ENCODE peak calls at places on chromosomes 11 and 22, in six cellular contexts. V is body of pancreas, F is tibial artery, L is IMR-90, Z is HCT116, M is esophagus squamous epithelium. G is an unnamed sample.
A peak's percentile ranks its signal among the peaks of the same experiment; 100 is the strongest.

GRCh38 chr11:58513747-58514367 is 6.0 kb upstream of the OR5B21 start:
- DNase-seq in V (peak; percentile 55), F (no peak), L (peak; percentile 76), Z (peak; percentile 64), M (no peak), G (peak; percentile 50)

GRCh38 chr11:102253018-102253775 is 64.1 kb upstream of the BIRC3 start:
- DNase-seq in V (no peak), F (no peak), L (no peak), Z (no peak), M (no peak), G (no peak)

GRCh38 chr11:38791346-38791961 is 2193.4 kb upstream of the RAG2 start:
- DNase-seq in V (peak; percentile 34), F (no peak), L (peak; percentile 58), Z (peak; percentile 8), M (no peak), G (peak; percentile 10)

GRCh38 chr11:57461841-57462489 is 1.6 kb downstream of the RTN4RL2 start:
- DNase-seq in V (no peak), F (no peak), L (no peak), Z (no peak), M (no peak), G (no peak)

GRCh38 chr11:61917043-61917356 is 366 bp downstream of the RAB3IL1 start:
- DNase-seq in V (no peak), F (no peak), L (no peak), Z (no peak), M (no peak), G (peak; percentile 13)

GRCh38 chr11:93196816-93197382 is 892 bp downstream of the SLC36A4 start:
- DNase-seq in V (no peak), F (no peak), L (peak; percentile 22), Z (peak; percentile 8), M (no peak), G (peak; percentile 2)

GRCh38 chr11:2791139-2791520 is 91.3 kb upstream of the KCNQ1OT1 start:
- DNase-seq in V (peak; percentile 10), F (peak; percentile 69), L (no peak), Z (no peak), M (no peak), G (no peak)

GRCh38 chr11:92528051-92528450 is 303.4 kb downstream of the FAT3 start:
- DNase-seq in V (no peak), F (no peak), L (peak; percentile 46), Z (no peak), M (no peak), G (no peak)

GRCh38 chr11:100851129-100851528 is 164.0 kb downstream of the ARHGAP42 start:
- DNase-seq in V (no peak), F (no peak), L (peak; percentile 82), Z (peak; percentile 41), M (no peak), G (peak; percentile 46)

GRCh38 chr11:62732830-62733229 is 4.5 kb downstream of the TTC9C start:
- DNase-seq in V (no peak), F (no peak), L (peak; percentile 36), Z (no peak), M (no peak), G (peak; percentile 52)

GRCh38 chr11:55826919-55827318 is at the start of gene OR5L2:
- DNase-seq in V (no peak), F (no peak), L (no peak), Z (no peak), M (no peak), G (no peak)

GRCh38 chr11:96314326-96315050 is 28.5 kb downstream of the MAML2 start:
- DNase-seq in V (no peak), F (no peak), L (peak; percentile 72), Z (peak; percentile 48), M (no peak), G (peak; percentile 63)

GRCh38 chr11:7490535-7490934 is 5.2 kb downstream of the OLFML1 start:
- DNase-seq in V (no peak), F (no peak), L (no peak), Z (no peak), M (no peak), G (peak; percentile 51)

GRCh38 chr22:50169774-50170341 is 673 bp upstream of the PANX2 start:
- DNase-seq in V (peak; percentile 67), F (no peak), L (no peak), Z (no peak), M (no peak), G (no peak)

GRCh38 chr11:3614742-3615171 is 27.0 kb downstream of the ART5 start:
- DNase-seq in V (no peak), F (no peak), L (no peak), Z (no peak), M (no peak), G (no peak)

GRCh38 chr22:36386351-36386899 is 1.3 kb downstream of the MYH9 start:
- DNase-seq in V (no peak), F (peak; percentile 78), L (no peak), Z (no peak), M (no peak), G (no peak)

GRCh38 chr11:28877366-28877765 is 769.2 kb downstream of the METTL15 start:
- DNase-seq in V (no peak), F (no peak), L (no peak), Z (no peak), M (no peak), G (no peak)

GRCh38 chr11:86637976-86638375 is 34.4 kb downstream of the ME3 start:
- DNase-seq in V (no peak), F (no peak), L (peak; percentile 49), Z (no peak), M (no peak), G (no peak)

GRCh38 chr11:100777118-100777517 is 90.0 kb downstream of the ARHGAP42 start:
- DNase-seq in V (no peak), F (no peak), L (no peak), Z (peak; percentile 93), M (no peak), G (no peak)

GRCh38 chr22:46075764-46076531 is 74.4 kb upstream of the PPARA start:
- DNase-seq in V (peak; percentile 42), F (peak; percentile 63), L (no peak), Z (no peak), M (no peak), G (no peak)

GRCh38 chr11:35927067-35927466 is 16.8 kb upstream of the LDLRAD3 start:
- DNase-seq in V (no peak), F (no peak), L (no peak), Z (no peak), M (no peak), G (peak; percentile 7)

GRCh38 chr11:88535916-88536547 is 198.5 kb upstream of the CTSC start:
- DNase-seq in V (no peak), F (no peak), L (peak; percentile 92), Z (peak; percentile 77), M (no peak), G (peak; percentile 86)

GRCh38 chr22:41425704-41426365 is 20.8 kb downstream of the TOB2 start:
- DNase-seq in V (no peak), F (no peak), L (no peak), Z (no peak), M (no peak), G (no peak)

GRCh38 chr11:132022718-132023117 is 652.3 kb downstream of the NTM start:
- DNase-seq in V (no peak), F (no peak), L (peak; percentile 81), Z (no peak), M (no peak), G (peak; percentile 72)

GRCh38 chr22:28923826-28924732 is 40.7 kb downstream of the ZNRF3 start:
- DNase-seq in V (peak; percentile 85), F (no peak), L (no peak), Z (peak; percentile 55), M (no peak), G (no peak)
- H3K4me3 ChIP-seq in V (no peak overlapping the region), F (peak overlapping the region; percentile 6), L (no peak overlapping the region), Z (peak overlapping the region; percentile 32), M (peak overlapping the region; percentile 33), G (no peak overlapping the region)

DNA sequence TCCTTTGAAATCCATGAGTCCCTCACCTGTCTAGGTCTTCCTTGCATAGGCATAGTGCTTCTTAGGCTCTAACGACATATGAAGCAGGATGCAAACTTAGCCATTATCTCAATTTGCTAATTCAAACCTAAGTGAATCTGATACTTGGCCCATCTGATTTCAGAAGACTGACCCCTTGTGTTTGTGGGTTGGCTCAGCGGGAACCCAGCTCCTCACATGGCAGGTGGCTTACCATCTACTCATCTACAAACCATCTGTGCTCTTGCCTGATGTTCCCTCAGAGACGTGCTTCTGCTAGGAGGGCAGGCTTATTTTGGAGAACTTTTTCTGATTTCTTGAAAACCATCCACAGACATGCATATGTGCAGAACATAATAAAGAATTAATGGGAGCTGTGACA is 15.2 kb downstream of the ELMOD1 start:
- DNase-seq in V (no peak), F (no peak), L (no peak), Z (no peak), M (no peak), G (peak; percentile 8)
- TF ChIP-seq CTCF in V (no peak), F (no peak), L (peak; percentile 8), Z (peak; percentile 37), M (no peak), G (no peak)

GRCh38 chr22:26389125-26389524 is 39.9 kb upstream of the ASPHD2 start:
- DNase-seq in V (no peak), F (no peak), L (no peak), Z (no peak), M (no peak), G (no peak)

GRCh38 chr22:26383968-26384576 is 45.0 kb upstream of the ASPHD2 start:
- DNase-seq in V (no peak), F (no peak), L (no peak), Z (no peak), M (no peak), G (no peak)

GRCh38 chr22:26380072-26380471 is 49.0 kb upstream of the ASPHD2 start:
- DNase-seq in V (no peak), F (no peak), L (no peak), Z (no peak), M (no peak), G (no peak)

GRCh38 chr22:26385164-26385563 is 43.9 kb upstream of the ASPHD2 start:
- DNase-seq in V (no peak), F (no peak), L (no peak), Z (no peak), M (no peak), G (no peak)
- H3K4me3 ChIP-seq in V (no peak overlapping the region), F (no peak overlapping the region), L (no peak overlapping the region), Z (no peak overlapping the region), M (no peak overlapping the region), G (no peak overlapping the region)

GRCh38 chr11:74936976-74937375 is 11.9 kb downstream of the XRRA1 start:
- DNase-seq in V (no peak), F (no peak), L (no peak), Z (no peak), M (no peak), G (no peak)

GRCh38 chr11:74936087-74936486 is 12.8 kb downstream of the XRRA1 start:
- DNase-seq in V (no peak), F (no peak), L (no peak), Z (no peak), M (no peak), G (no peak)

GRCh38 chr11:74937696-74938475 is 11.0 kb downstream of the XRRA1 start:
- DNase-seq in V (no peak), F (no peak), L (peak; percentile 64), Z (no peak), M (no peak), G (no peak)

GRCh38 chr11:74942073-74942750 is 6.7 kb downstream of the XRRA1 start:
- DNase-seq in V (no peak), F (no peak), L (no peak), Z (no peak), M (no peak), G (no peak)

DNA sequence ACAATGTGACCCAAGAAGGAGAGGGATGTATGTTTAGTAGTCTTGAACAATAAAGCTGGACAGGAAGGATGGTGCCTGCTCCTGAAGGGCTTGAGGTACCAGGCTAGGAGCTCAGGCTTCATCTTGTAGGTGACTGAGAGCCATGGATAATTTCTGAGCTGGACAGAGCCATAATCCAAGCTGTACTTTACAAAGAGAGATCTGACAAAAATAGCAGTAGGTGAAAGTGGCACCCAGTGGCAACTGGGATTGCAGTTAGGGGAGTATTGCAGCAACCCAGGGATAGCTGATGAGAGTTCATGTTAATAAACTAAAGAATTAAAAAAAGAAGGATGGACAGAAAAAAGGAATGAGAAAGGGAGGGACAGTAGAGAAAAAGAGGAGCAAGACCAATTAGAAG is 7.4 kb downstream of the XRRA1 start:
- DNase-seq in V (no peak), F (no peak), L (no peak), Z (no peak), M (no peak), G (no peak)
- TF ChIP-seq CTCF in V (no peak), F (no peak), L (no peak), Z (no peak), M (no peak), G (no peak)